ENCODE peak calls at places on chromosomes 5 and 9, in six cellular contexts. One of them, this sample, is unnamed. For H3K27me3, the result is how much of the 10 kb centered on the place peaks cover.

GRCh38 chr5:75632321-75632720 is 21.1 kb downstream of the ANKDD1B start:
- DNase-seq in mesendoderm: peak
- DNase-seq in left ventricle myocardium inferior: no peak
- DNase-seq in AG04450: no peak
- DNase-seq in GM06990: no peak
- DNase-seq in GM12878: no peak
- DNase-seq in this sample: no peak

GRCh38 chr5:140833993-140834392 is at the start of gene PCDHA7:
- DNase-seq in mesendoderm: no peak
- DNase-seq in left ventricle myocardium inferior: no peak
- DNase-seq in AG04450: no peak
- DNase-seq in GM12878: no peak
- DNase-seq in GM06990: no peak
- DNase-seq in this sample: no peak

GRCh38 chr5:125336401-125336800 is 590.0 kb upstream of the ZNF608 start:
- DNase-seq in GM12878: no peak
- DNase-seq in mesendoderm: no peak
- DNase-seq in left ventricle myocardium inferior: no peak
- DNase-seq in GM06990: no peak
- DNase-seq in AG04450: no peak
- DNase-seq in this sample: no peak

GRCh38 chr5:180251141-180251540 is 40.7 kb downstream of the MAPK9 start:
- DNase-seq in GM12878: no peak
- DNase-seq in GM06990: no peak
- DNase-seq in AG04450: no peak
- DNase-seq in left ventricle myocardium inferior: no peak
- DNase-seq in mesendoderm: no peak
- DNase-seq in this sample: no peak

GRCh38 chr5:45035991-45036390 is 227.2 kb downstream of the MRPS30 start:
- DNase-seq in left ventricle myocardium inferior: no peak
- DNase-seq in GM12878: no peak
- DNase-seq in GM06990: no peak
- DNase-seq in mesendoderm: peak
- DNase-seq in AG04450: no peak
- DNase-seq in this sample: no peak

GRCh38 chr9:109176386-109176785 is 9.3 kb upstream of the FRRS1L start:
- DNase-seq in GM12878: no peak
- DNase-seq in GM06990: no peak
- DNase-seq in mesendoderm: no peak
- DNase-seq in left ventricle myocardium inferior: no peak
- DNase-seq in AG04450: no peak
- DNase-seq in this sample: no peak

GRCh38 chr5:59275537-59276276 is 617.8 kb downstream of the PDE4D start:
- DNase-seq in left ventricle myocardium inferior: peak
- DNase-seq in GM12878: no peak
- DNase-seq in GM06990: no peak
- DNase-seq in mesendoderm: peak
- DNase-seq in AG04450: no peak
- DNase-seq in this sample: no peak

GRCh38 chr5:140764177-140765020 is 21.5 kb upstream of the PCDHA1 start:
- DNase-seq in mesendoderm: no peak
- DNase-seq in left ventricle myocardium inferior: no peak
- DNase-seq in AG04450: no peak
- DNase-seq in GM06990: no peak
- DNase-seq in GM12878: no peak
- DNase-seq in this sample: no peak

GRCh38 chr5:106376522-106376921 is 1294.2 kb downstream of the EFNA5 start:
- DNase-seq in GM12878: no peak
- DNase-seq in AG04450: no peak
- DNase-seq in GM06990: no peak
- DNase-seq in mesendoderm: no peak
- DNase-seq in left ventricle myocardium inferior: no peak
- DNase-seq in this sample: no peak

GRCh38 chr9:137276757-137277328 is 683 bp upstream of the TOR4A start:
- DNase-seq in AG04450: no peak
- DNase-seq in GM06990: peak
- DNase-seq in GM12878: no peak
- DNase-seq in mesendoderm: peak
- DNase-seq in left ventricle myocardium inferior: peak
- DNase-seq in this sample: no peak

GRCh38 chr5:160956011-160956410 is 104.0 kb upstream of the ATP10B start:
- DNase-seq in GM12878: no peak
- DNase-seq in AG04450: no peak
- DNase-seq in GM06990: no peak
- DNase-seq in left ventricle myocardium inferior: no peak
- DNase-seq in mesendoderm: no peak
- DNase-seq in this sample: no peak

GRCh38 chr9:94867281-94867841 is 140.9 kb downstream of the AOPEP start:
- DNase-seq in GM12878: no peak
- DNase-seq in AG04450: peak
- DNase-seq in GM06990: no peak
- DNase-seq in mesendoderm: peak
- DNase-seq in left ventricle myocardium inferior: peak
- DNase-seq in this sample: no peak

GRCh38 chr5:177142778-177143177 is 9.2 kb downstream of the NSD1 start:
- DNase-seq in left ventricle myocardium inferior: no peak
- DNase-seq in mesendoderm: no peak
- DNase-seq in GM06990: no peak
- DNase-seq in GM12878: no peak
- DNase-seq in AG04450: no peak
- DNase-seq in this sample: no peak

GRCh38 chr5:148846930-148847329 is 20.5 kb downstream of the ADRB2 start:
- DNase-seq in GM12878: no peak
- DNase-seq in GM06990: no peak
- DNase-seq in AG04450: no peak
- DNase-seq in left ventricle myocardium inferior: no peak
- DNase-seq in mesendoderm: no peak
- DNase-seq in this sample: no peak

GRCh38 chr9:102550266-102550665 is 444.9 kb upstream of the CYLC2 start:
- DNase-seq in GM12878: no peak
- DNase-seq in mesendoderm: no peak
- DNase-seq in GM06990: no peak
- DNase-seq in left ventricle myocardium inferior: no peak
- DNase-seq in AG04450: no peak
- DNase-seq in this sample: no peak

GRCh38 chr9:96654450-96655197 is 493 bp downstream of the PRXL2C start:
- DNase-seq in AG04450: peak
- DNase-seq in mesendoderm: peak
- DNase-seq in GM06990: peak
- DNase-seq in GM12878: no peak
- DNase-seq in left ventricle myocardium inferior: peak
- DNase-seq in this sample: peak

GRCh38 chr5:168590666-168591065 is 11.5 kb upstream of the PANK3 start:
- DNase-seq in GM06990: no peak
- DNase-seq in mesendoderm: no peak
- DNase-seq in GM12878: no peak
- DNase-seq in left ventricle myocardium inferior: no peak
- DNase-seq in AG04450: no peak
- DNase-seq in this sample: no peak

GRCh38 chr5:119385136-119386128 is 29.6 kb downstream of the TNFAIP8 start:
- DNase-seq in AG04450: no peak
- DNase-seq in GM12878: no peak
- DNase-seq in left ventricle myocardium inferior: no peak
- DNase-seq in GM06990: no peak
- DNase-seq in mesendoderm: peak
- DNase-seq in this sample: no peak

GRCh38 chr9:35521708-35522107 is 31.8 kb downstream of the RUSC2 start:
- DNase-seq in GM12878: no peak
- DNase-seq in AG04450: peak
- DNase-seq in left ventricle myocardium inferior: no peak
- DNase-seq in mesendoderm: peak
- DNase-seq in GM06990: no peak
- DNase-seq in this sample: no peak

GRCh38 chr9:35520404-35520790 is 30.5 kb downstream of the RUSC2 start:
- DNase-seq in GM12878: no peak
- DNase-seq in mesendoderm: no peak
- DNase-seq in AG04450: no peak
- DNase-seq in left ventricle myocardium inferior: no peak
- DNase-seq in GM06990: no peak
- DNase-seq in this sample: no peak

GRCh38 chr9:35522725-35523124 is 32.8 kb downstream of the RUSC2 start:
- DNase-seq in left ventricle myocardium inferior: no peak
- DNase-seq in GM12878: no peak
- DNase-seq in GM06990: no peak
- DNase-seq in AG04450: no peak
- DNase-seq in mesendoderm: no peak
- DNase-seq in this sample: no peak

GRCh38 chr9:35519697-35520403 is 29.9 kb downstream of the RUSC2 start:
- DNase-seq in mesendoderm: peak
- DNase-seq in GM12878: no peak
- DNase-seq in AG04450: no peak
- DNase-seq in left ventricle myocardium inferior: no peak
- DNase-seq in GM06990: no peak
- DNase-seq in this sample: no peak

DNA sequence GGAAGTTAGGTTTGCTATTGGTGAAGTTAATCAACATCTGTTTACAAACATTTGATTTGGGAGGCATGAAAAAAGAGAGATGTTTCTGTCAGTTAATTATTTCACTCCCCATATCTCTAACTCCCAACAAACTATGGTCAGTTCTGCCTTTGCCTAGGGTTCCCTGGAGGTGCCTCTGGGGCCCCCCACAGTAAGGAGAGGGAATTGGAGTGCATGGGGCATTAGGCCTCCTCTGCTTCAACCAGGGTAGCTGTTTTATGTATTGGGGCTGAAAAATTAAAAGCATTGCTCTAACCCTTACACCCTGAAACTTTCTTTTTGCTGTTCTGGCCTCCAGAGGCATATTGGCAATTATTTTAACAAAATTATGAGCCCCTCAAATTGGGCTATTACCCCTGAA is 32.3 kb downstream of the RUSC2 start:
- DNase-seq in left ventricle myocardium inferior: no peak
- DNase-seq in mesendoderm: peak
- DNase-seq in GM06990: no peak
- DNase-seq in AG04450: no peak
- DNase-seq in GM12878: no peak
- DNase-seq in this sample: no peak
- H3K4me3 ChIP-seq in left ventricle myocardium inferior: no peak
- H3K4me3 ChIP-seq in mesendoderm: no peak
- H3K4me3 ChIP-seq in GM06990: no peak
- H3K4me3 ChIP-seq in AG04450: no peak
- H3K4me3 ChIP-seq in GM12878: no peak
- H3K4me3 ChIP-seq in this sample: no peak

DNA sequence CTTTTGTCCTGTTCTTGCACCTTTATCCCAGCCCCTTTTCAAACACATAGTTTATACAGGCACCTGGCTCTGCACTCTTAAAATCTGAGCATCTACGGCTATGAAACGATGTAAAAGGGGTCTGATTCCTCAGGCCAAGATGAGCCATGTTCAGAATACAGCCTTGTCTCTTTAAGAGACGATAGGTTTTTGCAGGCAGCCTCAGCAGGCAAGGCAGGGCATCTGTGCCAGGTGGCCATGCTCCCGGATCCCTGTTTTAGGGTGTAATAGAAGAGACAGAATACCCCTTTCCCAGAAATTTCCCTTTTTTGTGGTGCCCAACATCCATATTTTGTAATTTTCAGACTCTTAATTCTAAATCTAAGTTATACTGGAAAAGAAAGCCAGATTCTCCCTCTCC is 89.2 kb upstream of the NFIB start:
- DNase-seq in GM12878: no peak
- DNase-seq in mesendoderm: no peak
- DNase-seq in left ventricle myocardium inferior: no peak
- DNase-seq in AG04450: no peak
- DNase-seq in GM06990: no peak
- DNase-seq in this sample: no peak
- H3K27me3 ChIP-seq in GM12878: under half
- H3K27me3 ChIP-seq in mesendoderm: under half
- H3K27me3 ChIP-seq in left ventricle myocardium inferior: under half
- H3K27me3 ChIP-seq in AG04450: half or more
- H3K27me3 ChIP-seq in GM06990: under half
- H3K27me3 ChIP-seq in this sample: under half

GRCh38 chr9:124219290-124219605 is 38.5 kb upstream of the NEK6 start:
- DNase-seq in GM06990: no peak
- DNase-seq in left ventricle myocardium inferior: no peak
- DNase-seq in mesendoderm: no peak
- DNase-seq in GM12878: no peak
- DNase-seq in AG04450: no peak
- DNase-seq in this sample: no peak
- H3K4me3 ChIP-seq in GM06990: no peak
- H3K4me3 ChIP-seq in left ventricle myocardium inferior: no peak
- H3K4me3 ChIP-seq in mesendoderm: no peak
- H3K4me3 ChIP-seq in GM12878: no peak
- H3K4me3 ChIP-seq in AG04450: no peak
- H3K4me3 ChIP-seq in this sample: no peak

GRCh38 chr9:81604306-81605153 is 84.8 kb downstream of the TLE1 start:
- DNase-seq in GM06990: no peak
- DNase-seq in mesendoderm: no peak
- DNase-seq in GM12878: no peak
- DNase-seq in AG04450: no peak
- DNase-seq in left ventricle myocardium inferior: no peak
- DNase-seq in this sample: no peak
- H3K27me3 ChIP-seq in GM06990: under half
- H3K27me3 ChIP-seq in mesendoderm: under half
- H3K27me3 ChIP-seq in GM12878: under half
- H3K27me3 ChIP-seq in AG04450: under half
- H3K27me3 ChIP-seq in left ventricle myocardium inferior: under half
- H3K27me3 ChIP-seq in this sample: under half

DNA sequence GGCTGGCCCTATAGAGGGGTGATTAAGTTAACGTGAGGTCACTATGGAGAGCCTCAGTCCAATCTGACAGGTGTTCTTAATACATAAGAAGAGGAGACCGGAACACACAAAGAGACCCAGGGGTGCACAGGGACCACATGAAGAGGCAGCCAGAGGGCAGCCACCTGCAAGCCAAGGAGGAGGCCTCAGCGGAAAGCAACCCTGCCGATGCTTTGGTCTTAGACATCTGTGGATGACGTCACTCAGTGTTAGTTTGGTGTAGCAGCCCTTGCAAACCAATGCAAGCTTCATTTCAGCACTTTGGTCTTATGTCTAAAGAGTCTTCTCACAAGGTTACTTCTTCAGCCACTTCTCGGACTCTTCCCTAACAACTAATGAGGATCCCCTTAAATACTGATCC is 47.6 kb upstream of the GRHPR start:
- DNase-seq in mesendoderm: no peak
- DNase-seq in GM12878: peak
- DNase-seq in left ventricle myocardium inferior: no peak
- DNase-seq in AG04450: no peak
- DNase-seq in GM06990: peak
- DNase-seq in this sample: no peak
- H3K4me3 ChIP-seq in mesendoderm: no peak
- H3K4me3 ChIP-seq in GM12878: no peak
- H3K4me3 ChIP-seq in left ventricle myocardium inferior: no peak
- H3K4me3 ChIP-seq in AG04450: no peak
- H3K4me3 ChIP-seq in GM06990: no peak
- H3K4me3 ChIP-seq in this sample: no peak

GRCh38 chr9:133631111-133631510 is 5.1 kb upstream of the DBH start:
- DNase-seq in GM12878: no peak
- DNase-seq in left ventricle myocardium inferior: no peak
- DNase-seq in AG04450: no peak
- DNase-seq in mesendoderm: no peak
- DNase-seq in GM06990: no peak
- DNase-seq in this sample: no peak
- H3K27me3 ChIP-seq in GM12878: under half
- H3K27me3 ChIP-seq in left ventricle myocardium inferior: half or more
- H3K27me3 ChIP-seq in AG04450: under half
- H3K27me3 ChIP-seq in mesendoderm: under half
- H3K27me3 ChIP-seq in GM06990: under half
- H3K27me3 ChIP-seq in this sample: half or more

GRCh38 chr5:9801908-9802307 is 171.8 kb upstream of the TAS2R1 start:
- DNase-seq in GM06990: no peak
- DNase-seq in AG04450: no peak
- DNase-seq in mesendoderm: peak
- DNase-seq in left ventricle myocardium inferior: no peak
- DNase-seq in GM12878: no peak
- DNase-seq in this sample: no peak
- H3K4me3 ChIP-seq in GM06990: no peak
- H3K4me3 ChIP-seq in AG04450: no peak
- H3K4me3 ChIP-seq in mesendoderm: no peak
- H3K4me3 ChIP-seq in left ventricle myocardium inferior: no peak
- H3K4me3 ChIP-seq in GM12878: no peak
- H3K4me3 ChIP-seq in this sample: no peak

This sample was measured in MM.1S.